ENCODE peak calls at places on chromosomes 12 and 14, in five cellular contexts. One of them, this sample, is unnamed.

GRCh38 chr12:100348657-100349454 is 8.0 kb upstream of the SLC17A8 start:
- DNase-seq in thoracic aorta: no peak
- DNase-seq in progenitor cell of endocrine pancreas: no peak
- DNase-seq in Calu3: no peak
- DNase-seq in PC-3: peak; percentile 66
- DNase-seq in this sample: peak; percentile 18

GRCh38 chr12:4910502-4911315 is 1.0 kb downstream of the KCNA1 start:
- DNase-seq in progenitor cell of endocrine pancreas: peak; percentile 31
- DNase-seq in thoracic aorta: no peak
- DNase-seq in PC-3: no peak
- DNase-seq in Calu3: no peak
- DNase-seq in this sample: no peak

GRCh38 chr12:119631930-119632678 is 35.8 kb upstream of the PRKAB1 start:
- DNase-seq in thoracic aorta: no peak
- DNase-seq in progenitor cell of endocrine pancreas: no peak
- DNase-seq in PC-3: peak; percentile 43
- DNase-seq in Calu3: no peak
- DNase-seq in this sample: no peak

GRCh38 chr14:29637406-29637805 is 290.2 kb downstream of the PRKD1 start:
- DNase-seq in PC-3: peak; percentile 43
- DNase-seq in progenitor cell of endocrine pancreas: no peak
- DNase-seq in thoracic aorta: no peak
- DNase-seq in Calu3: peak; percentile 36
- DNase-seq in this sample: peak; percentile 58

GRCh38 chr14:64561631-64562030 is 11.9 kb downstream of the PPP1R36 start:
- DNase-seq in thoracic aorta: no peak
- DNase-seq in Calu3: no peak
- DNase-seq in progenitor cell of endocrine pancreas: no peak
- DNase-seq in PC-3: no peak
- DNase-seq in this sample: no peak

GRCh38 chr14:87656315-87656714 is 336.7 kb downstream of the GALC start:
- DNase-seq in PC-3: no peak
- DNase-seq in progenitor cell of endocrine pancreas: no peak
- DNase-seq in thoracic aorta: no peak
- DNase-seq in Calu3: no peak
- DNase-seq in this sample: no peak

GRCh38 chr14:53896773-53897172 is 59.9 kb downstream of the BMP4 start:
- DNase-seq in thoracic aorta: no peak
- DNase-seq in PC-3: no peak
- DNase-seq in Calu3: no peak
- DNase-seq in progenitor cell of endocrine pancreas: no peak
- DNase-seq in this sample: no peak

GRCh38 chr12:93425736-93426363 is 15.9 kb downstream of the UBE2N start:
- DNase-seq in PC-3: no peak
- DNase-seq in Calu3: no peak
- DNase-seq in progenitor cell of endocrine pancreas: no peak
- DNase-seq in thoracic aorta: no peak
- DNase-seq in this sample: no peak

GRCh38 chr12:120015313-120015712 is 26.3 kb downstream of the BICDL1 start:
- DNase-seq in thoracic aorta: no peak
- DNase-seq in PC-3: no peak
- DNase-seq in progenitor cell of endocrine pancreas: no peak
- DNase-seq in Calu3: no peak
- DNase-seq in this sample: no peak

GRCh38 chr14:79166171-79166570 is 996.0 kb downstream of the NRXN3 start:
- DNase-seq in progenitor cell of endocrine pancreas: no peak
- DNase-seq in Calu3: no peak
- DNase-seq in PC-3: no peak
- DNase-seq in thoracic aorta: no peak
- DNase-seq in this sample: no peak

GRCh38 chr12:43861847-43862150 is 25.9 kb downstream of the TMEM117 start:
- DNase-seq in progenitor cell of endocrine pancreas: no peak
- DNase-seq in thoracic aorta: no peak
- DNase-seq in PC-3: no peak
- DNase-seq in Calu3: no peak
- DNase-seq in this sample: no peak

GRCh38 chr12:122336015-122336946 is 70.0 kb upstream of the VPS33A start:
- DNase-seq in progenitor cell of endocrine pancreas: no peak
- DNase-seq in thoracic aorta: no peak
- DNase-seq in Calu3: peak; percentile 57
- DNase-seq in PC-3: peak; percentile 36
- DNase-seq in this sample: no peak

GRCh38 chr12:9634177-9634803 is 26.6 kb upstream of the KLRB1 start:
- DNase-seq in thoracic aorta: no peak
- DNase-seq in PC-3: peak; percentile 77
- DNase-seq in progenitor cell of endocrine pancreas: peak; percentile 58
- DNase-seq in Calu3: peak; percentile 72
- DNase-seq in this sample: peak; percentile 30
- TF ChIP-seq CTCF in thoracic aorta: no peak
- TF ChIP-seq CTCF in PC-3: peak; percentile 84
- TF ChIP-seq CTCF in progenitor cell of endocrine pancreas: peak; percentile 97
- TF ChIP-seq CTCF in Calu3: peak; percentile 69
- TF ChIP-seq CTCF in this sample: peak; percentile 95

DNA sequence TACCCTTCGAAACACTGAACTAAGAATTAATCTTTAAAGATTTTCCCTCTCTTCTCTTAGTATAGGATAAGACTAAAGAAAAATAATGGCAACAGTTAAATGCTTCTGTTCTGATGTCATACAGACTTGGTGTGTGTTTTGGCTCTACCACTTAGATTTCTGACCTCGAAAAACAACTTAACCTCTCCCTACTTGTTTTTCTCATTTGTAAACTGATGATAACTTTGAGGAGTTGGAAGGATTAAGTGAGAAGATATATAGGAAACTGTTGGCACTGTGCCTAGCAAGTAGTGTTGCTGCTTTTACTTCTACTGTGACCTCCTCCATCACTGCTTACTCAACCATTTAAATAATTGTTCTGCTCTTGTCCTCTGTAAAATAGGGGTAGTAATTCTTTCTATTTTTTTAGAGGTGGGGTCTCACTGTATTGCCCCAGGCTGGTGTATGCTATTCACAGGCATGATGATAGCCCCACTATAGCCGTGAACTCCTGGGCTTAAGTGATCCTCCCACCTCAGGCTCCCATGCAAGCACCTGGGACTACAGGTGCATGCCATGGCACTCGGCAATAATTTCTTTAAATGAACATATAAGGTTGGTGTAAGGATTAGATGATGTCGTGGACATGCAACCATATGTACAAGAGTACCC is 22.4 kb downstream of the PALS1 start:
- DNase-seq in Calu3: no peak
- DNase-seq in PC-3: no peak
- DNase-seq in thoracic aorta: no peak
- DNase-seq in progenitor cell of endocrine pancreas: no peak
- DNase-seq in this sample: peak; percentile 32
- TF ChIP-seq CTCF in Calu3: no peak
- TF ChIP-seq CTCF in PC-3: no peak
- TF ChIP-seq CTCF in thoracic aorta: no peak
- TF ChIP-seq CTCF in progenitor cell of endocrine pancreas: no peak
- TF ChIP-seq CTCF in this sample: no peak

GRCh38 chr14:84217066-84217465 is 1312.9 kb upstream of the FLRT2 start:
- DNase-seq in thoracic aorta: no peak
- DNase-seq in Calu3: no peak
- DNase-seq in progenitor cell of endocrine pancreas: no peak
- DNase-seq in PC-3: no peak
- DNase-seq in this sample: no peak
- TF ChIP-seq CTCF in thoracic aorta: no peak
- TF ChIP-seq CTCF in Calu3: no peak
- TF ChIP-seq CTCF in progenitor cell of endocrine pancreas: no peak
- TF ChIP-seq CTCF in PC-3: no peak
- TF ChIP-seq CTCF in this sample: no peak

DNA sequence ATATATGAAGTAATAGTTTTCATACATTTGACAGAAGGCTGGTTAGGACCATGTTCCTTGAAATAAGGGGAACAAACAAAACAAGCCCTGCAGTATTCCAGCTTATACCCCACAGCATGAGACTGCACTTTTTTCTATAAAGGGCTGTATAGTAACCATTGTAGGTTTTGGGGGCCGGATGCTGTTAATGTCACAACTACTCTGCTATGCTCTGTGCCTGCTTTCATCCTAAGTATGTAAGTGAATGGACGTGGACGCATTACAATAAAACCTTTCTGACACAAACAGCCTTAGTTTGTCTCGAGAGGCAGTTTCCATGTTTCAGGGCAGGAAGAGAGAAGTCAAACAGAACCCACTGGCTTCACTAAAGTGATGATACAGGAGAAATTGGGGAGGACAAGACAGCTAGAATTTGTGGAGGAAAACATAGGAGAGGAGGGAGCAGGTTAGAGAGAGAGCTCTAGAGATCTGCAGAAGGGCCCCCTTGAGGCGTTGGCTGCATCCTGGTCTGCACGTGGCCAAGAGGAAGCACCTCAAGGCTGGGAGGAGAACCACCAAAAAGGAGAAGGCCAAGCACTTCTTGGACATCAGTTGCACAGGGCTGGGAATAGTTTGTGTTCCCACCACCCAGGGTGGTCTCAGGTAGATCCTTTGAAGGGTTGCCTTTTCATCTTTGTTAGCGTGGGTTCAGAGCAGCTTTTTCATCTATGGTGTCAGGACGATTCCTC is 63.7 kb downstream of the TRAF3 start:
- DNase-seq in progenitor cell of endocrine pancreas: no peak
- DNase-seq in Calu3: no peak
- DNase-seq in PC-3: no peak
- DNase-seq in thoracic aorta: no peak
- DNase-seq in this sample: no peak
- TF ChIP-seq CTCF in progenitor cell of endocrine pancreas: no peak
- TF ChIP-seq CTCF in Calu3: no peak
- TF ChIP-seq CTCF in PC-3: no peak
- TF ChIP-seq CTCF in thoracic aorta: no peak
- TF ChIP-seq CTCF in this sample: no peak

DNA sequence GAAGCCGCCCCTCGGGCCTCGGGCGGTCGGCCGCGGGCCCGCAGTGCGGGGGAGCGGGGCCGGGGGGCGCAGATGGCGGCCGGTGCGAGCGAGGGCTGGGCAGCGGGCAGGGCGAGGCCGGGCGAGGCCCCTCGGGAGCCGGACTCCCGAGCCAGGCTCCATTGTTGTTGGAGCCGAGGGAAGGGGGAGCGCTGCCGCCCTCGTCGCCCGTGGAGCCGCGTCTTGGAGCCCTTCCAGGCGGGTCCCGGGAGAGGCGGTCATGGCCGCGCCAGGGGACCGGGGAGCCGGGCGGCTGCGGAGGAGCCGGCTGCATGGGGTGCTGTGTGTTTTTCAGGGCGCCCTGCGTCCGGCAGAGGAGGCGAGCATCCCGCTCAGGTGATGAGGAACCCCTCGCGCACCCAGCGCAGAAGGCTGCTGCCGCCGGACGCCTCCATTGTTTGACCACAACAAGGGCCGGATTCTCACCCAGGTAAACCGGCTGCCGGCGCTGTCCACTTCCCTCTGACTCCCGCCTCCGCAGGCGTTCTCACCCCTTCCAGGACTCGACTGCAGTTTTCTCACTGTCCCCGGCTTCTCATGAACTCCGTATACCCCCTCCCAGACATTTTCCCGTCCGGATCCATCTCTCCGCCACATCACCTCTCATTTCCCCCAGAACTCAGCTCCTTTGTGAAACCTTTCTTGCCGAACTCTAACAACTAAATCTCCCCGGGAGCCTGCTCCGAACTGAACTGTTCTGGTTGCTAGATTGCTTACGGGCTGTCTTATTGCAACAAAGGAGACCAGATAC is 732 bp downstream of the ZNF664 start:
- DNase-seq in Calu3: peak; percentile 43
- DNase-seq in progenitor cell of endocrine pancreas: peak; percentile 41
- DNase-seq in thoracic aorta: no peak
- DNase-seq in PC-3: peak; percentile 53
- DNase-seq in this sample: no peak
- TF ChIP-seq CTCF in Calu3: no peak
- TF ChIP-seq CTCF in progenitor cell of endocrine pancreas: no peak
- TF ChIP-seq CTCF in thoracic aorta: no peak
- TF ChIP-seq CTCF in PC-3: no peak
- TF ChIP-seq CTCF in this sample: no peak

GRCh38 chr12:73514672-73515071 is 1023.0 kb upstream of the ATXN7L3B start:
- DNase-seq in progenitor cell of endocrine pancreas: no peak
- DNase-seq in Calu3: no peak
- DNase-seq in thoracic aorta: no peak
- DNase-seq in PC-3: peak; percentile 13
- DNase-seq in this sample: no peak
- TF ChIP-seq CTCF in progenitor cell of endocrine pancreas: peak; percentile 24
- TF ChIP-seq CTCF in Calu3: no peak
- TF ChIP-seq CTCF in thoracic aorta: no peak
- TF ChIP-seq CTCF in PC-3: peak; percentile 35
- TF ChIP-seq CTCF in this sample: no peak

GRCh38 chr14:89015016-89015415 is 190.6 kb downstream of the TTC8 start:
- DNase-seq in Calu3: no peak
- DNase-seq in progenitor cell of endocrine pancreas: no peak
- DNase-seq in thoracic aorta: no peak
- DNase-seq in PC-3: peak; percentile 47
- DNase-seq in this sample: no peak
- TF ChIP-seq CTCF in Calu3: no peak
- TF ChIP-seq CTCF in progenitor cell of endocrine pancreas: no peak
- TF ChIP-seq CTCF in thoracic aorta: no peak
- TF ChIP-seq CTCF in PC-3: peak; percentile 60
- TF ChIP-seq CTCF in this sample: peak; percentile 64

GRCh38 chr12:27229367-27229766 is 14.7 kb upstream of the STK38L start:
- DNase-seq in progenitor cell of endocrine pancreas: no peak
- DNase-seq in thoracic aorta: no peak
- DNase-seq in Calu3: no peak
- DNase-seq in PC-3: no peak
- DNase-seq in this sample: no peak

GRCh38 chr12:27236498-27236897 is 7.6 kb upstream of the STK38L start:
- DNase-seq in thoracic aorta: no peak
- DNase-seq in progenitor cell of endocrine pancreas: no peak
- DNase-seq in PC-3: peak; percentile 58
- DNase-seq in Calu3: no peak
- DNase-seq in this sample: peak; percentile 31

GRCh38 chr12:27237790-27238771 is 6.0 kb upstream of the STK38L start:
- DNase-seq in thoracic aorta: no peak
- DNase-seq in progenitor cell of endocrine pancreas: no peak
- DNase-seq in PC-3: no peak
- DNase-seq in Calu3: no peak
- DNase-seq in this sample: peak; percentile 33

GRCh38 chr12:27233814-27234213 is 10.3 kb upstream of the STK38L start:
- DNase-seq in progenitor cell of endocrine pancreas: no peak
- DNase-seq in Calu3: no peak
- DNase-seq in thoracic aorta: no peak
- DNase-seq in PC-3: no peak
- DNase-seq in this sample: no peak
- TF ChIP-seq CTCF in progenitor cell of endocrine pancreas: peak; percentile 46
- TF ChIP-seq CTCF in Calu3: no peak
- TF ChIP-seq CTCF in thoracic aorta: no peak
- TF ChIP-seq CTCF in PC-3: peak; percentile 38
- TF ChIP-seq CTCF in this sample: peak; percentile 43

This sample was measured in HFFc6.